ENCODE peak calls at places on chromosomes 12 and 14, in nine cellular contexts. P is pancreas; E is lung; I is IMR-90; J is Panc1; N is GM23338; T is CD8-positive, alpha-beta T cell; O is OCI-LY7; Y is esophagus muscularis mucosa. G is an unnamed sample. For H3K4me1, the result is how much of the 10 kb centered on the place peaks cover.

GRCh38 chr12:22919883-22920282 is 294.9 kb downstream of the ETNK1 start:
- DNase-seq in P (no peak), Y (no peak), I (no peak), E (no peak), O (no peak), T (no peak), J (no peak), N (no peak), G (no peak)

GRCh38 chr12:80966001-80966400 is 28.3 kb upstream of the LIN7A start:
- DNase-seq in N (peak), T (no peak), P (no peak), E (no peak), O (no peak), Y (no peak), I (no peak), J (no peak), G (no peak)

GRCh38 chr14:92726135-92726932 is 22.1 kb downstream of the LGMN start:
- DNase-seq in E (peak), I (peak), Y (no peak), O (no peak), P (peak), J (no peak), N (no peak), T (peak), G (peak)

GRCh38 chr12:53174881-53175491 is 5.5 kb upstream of the ZNF740 start:
- DNase-seq in Y (no peak), T (no peak), E (no peak), J (no peak), I (peak), O (peak), P (no peak), N (peak), G (peak)

GRCh38 chr12:105378821-105379400 is 48.4 kb downstream of the C12orf75 start:
- DNase-seq in E (no peak), P (no peak), J (no peak), N (no peak), T (no peak), Y (no peak), O (peak), I (no peak), G (no peak)

GRCh38 chr14:34436960-34437728 is 24.9 kb downstream of the SPTSSA start:
- DNase-seq in Y (no peak), N (no peak), J (no peak), T (no peak), I (no peak), P (no peak), E (no peak), O (no peak), G (no peak)

GRCh38 chr14:99382071-99382640 is 98.5 kb downstream of the SETD3 start:
- DNase-seq in I (no peak), Y (no peak), J (no peak), O (no peak), E (no peak), P (no peak), T (no peak), N (no peak), G (no peak)

GRCh38 chr14:31932675-31933074 is 144.4 kb upstream of the ARHGAP5 start:
- DNase-seq in N (peak), O (no peak), E (no peak), T (no peak), I (no peak), Y (no peak), P (no peak), J (no peak), G (no peak)

GRCh38 chr12:115343601-115344000 is 659.6 kb upstream of the TBX3 start:
- DNase-seq in T (no peak), O (no peak), N (no peak), J (no peak), I (no peak), E (no peak), P (no peak), Y (no peak), G (no peak)

GRCh38 chr12:110786012-110786411 is 43.3 kb upstream of the PPP1CC start:
- DNase-seq in T (no peak), E (no peak), Y (no peak), J (no peak), O (no peak), N (no peak), P (no peak), I (no peak), G (no peak)

GRCh38 chr14:94665121-94665520 is 52.9 kb downstream of the SERPINA3 start:
- DNase-seq in O (no peak), T (no peak), Y (no peak), I (peak), J (no peak), E (no peak), P (no peak), N (no peak), G (no peak)

GRCh38 chr14:89364316-89364715 is 52.7 kb downstream of the FOXN3 start:
- DNase-seq in N (no peak), J (no peak), Y (no peak), I (no peak), O (no peak), P (no peak), E (no peak), T (no peak), G (no peak)

GRCh38 chr12:54411398-54412241 is 7.4 kb downstream of the ITGA5 start:
- DNase-seq in Y (peak), P (no peak), E (peak), O (peak), T (peak), I (peak), N (peak), J (peak), G (peak)

GRCh38 chr12:112011685-112012084 is 1.3 kb downstream of the TMEM116 start:
- DNase-seq in Y (no peak), N (no peak), I (no peak), T (no peak), J (no peak), O (no peak), P (no peak), E (no peak), G (no peak)

GRCh38 chr14:88955470-88955869 is 131.0 kb downstream of the TTC8 start:
- DNase-seq in T (no peak), O (no peak), J (no peak), N (no peak), I (no peak), E (no peak), Y (no peak), P (no peak), G (no peak)

GRCh38 chr12:19808371-19808770 is 369.1 kb downstream of the AEBP2 start:
- DNase-seq in P (no peak), T (no peak), E (no peak), N (no peak), I (no peak), O (no peak), Y (no peak), J (no peak), G (no peak)

GRCh38 chr14:40058916-40059897 is 627.0 kb upstream of the FBXO33 start:
- DNase-seq in Y (no peak), N (no peak), E (no peak), I (no peak), J (no peak), P (no peak), T (no peak), O (no peak), G (no peak)

GRCh38 chr12:22803725-22804124 is 178.8 kb downstream of the ETNK1 start:
- DNase-seq in Y (no peak), N (peak), O (no peak), I (no peak), E (no peak), T (no peak), J (no peak), P (no peak), G (no peak)

GRCh38 chr12:12282761-12283160 is 15.9 kb upstream of the LRP6 start:
- DNase-seq in T (no peak), P (no peak), O (no peak), I (peak), J (no peak), Y (no peak), N (no peak), E (no peak), G (no peak)
- H3K27ac ChIP-seq in T (no peak), P (no peak), O (no peak), I (no peak), J (no peak), Y (no peak), N (no peak), E (no peak), G (peak)

DNA sequence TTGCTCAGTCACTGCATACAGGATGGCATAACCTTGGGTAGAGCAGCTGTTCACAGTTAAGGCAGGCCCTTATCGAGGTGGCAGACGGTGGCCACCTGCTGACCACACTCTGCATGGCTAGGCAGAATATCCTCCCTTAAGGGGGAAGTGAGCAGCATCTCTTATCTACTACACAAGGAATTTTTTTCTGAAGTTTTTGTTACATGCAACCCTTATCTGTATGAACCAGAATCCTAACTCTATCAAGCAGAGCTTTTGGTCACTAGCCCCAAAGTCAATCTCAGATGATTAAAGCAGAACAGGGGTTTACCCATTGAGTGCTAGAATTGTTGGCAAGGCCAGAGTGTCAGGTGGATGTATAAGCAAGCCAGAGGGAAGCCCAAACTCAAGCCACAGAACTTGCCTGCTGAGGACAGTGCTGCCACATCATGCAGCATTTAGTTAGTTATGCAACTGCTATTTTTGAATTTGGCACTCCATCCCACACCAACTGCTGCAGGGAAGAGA is 192.8 kb downstream of the TBX5 start:
- DNase-seq in N (no peak), I (no peak), O (no peak), J (no peak), P (no peak), E (no peak), Y (no peak), T (no peak), G (no peak)
- TF ChIP-seq CTCF in N (peak), I (no peak), O (no peak), J (peak), P (no peak), E (no peak), Y (no peak), T (no peak), G (no peak)

DNA sequence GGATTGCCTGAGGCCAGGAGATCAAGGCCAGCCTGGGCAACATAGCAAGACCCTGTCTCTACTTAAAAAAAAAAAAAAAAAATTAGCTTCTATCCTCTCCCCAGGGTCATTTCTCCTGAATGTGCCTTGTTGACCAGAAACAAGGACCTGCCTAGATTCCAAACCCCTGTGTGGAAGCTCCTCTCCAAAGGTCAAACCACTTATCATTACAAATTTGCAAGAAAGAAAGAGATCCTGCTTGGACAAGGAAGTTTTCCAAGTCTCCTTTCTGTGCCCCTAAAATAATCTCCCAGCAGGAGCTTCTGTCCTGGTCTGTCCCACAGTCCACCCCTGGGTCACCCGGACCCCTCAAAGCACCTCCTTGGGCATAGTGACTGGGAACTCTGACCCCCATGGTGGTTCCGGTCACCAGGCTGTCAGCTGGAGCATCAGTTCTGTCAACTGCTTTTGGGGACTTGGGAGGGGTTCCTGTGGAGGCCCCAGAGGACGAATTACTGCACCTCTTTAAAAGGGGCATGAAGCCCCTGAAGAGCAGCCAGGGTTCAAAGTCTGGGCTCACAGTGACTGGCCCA is 38.4 kb downstream of the ACTN1 start:
- DNase-seq in N (no peak), E (no peak), P (no peak), J (no peak), O (no peak), I (no peak), Y (no peak), T (no peak), G (no peak)
- H3K4me1 ChIP-seq in N (half or more), E (under half), P (half or more), J (half or more), O (under half), I (half or more), Y (half or more), T (half or more), G (half or more)

DNA sequence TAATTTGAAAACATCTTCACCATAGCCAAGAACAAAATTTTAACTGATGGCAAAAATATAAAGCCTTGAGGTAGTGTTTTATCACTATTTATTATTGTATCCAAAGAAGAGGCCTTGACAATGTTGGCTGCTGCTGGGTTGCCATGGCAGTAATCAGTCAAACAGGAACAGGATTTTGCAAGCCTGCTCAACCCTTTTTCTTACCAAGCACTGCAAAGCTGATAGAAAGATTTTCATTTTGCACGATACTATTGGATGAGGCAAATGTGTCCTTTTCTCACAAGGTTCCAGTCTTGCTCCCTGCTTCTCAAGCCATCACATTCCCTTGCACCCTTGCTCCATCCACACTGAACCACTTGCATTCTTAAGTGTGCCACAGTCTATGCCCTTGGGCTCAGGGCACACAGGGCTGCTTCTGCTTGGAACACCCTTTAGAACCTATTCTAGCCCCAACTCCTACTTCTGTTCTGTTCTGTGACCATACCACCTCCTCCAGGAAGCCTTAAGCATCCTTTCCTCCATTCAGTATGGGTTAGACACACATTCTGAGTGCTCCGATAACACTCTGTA is 76.5 kb upstream of the AMIGO2 start:
- DNase-seq in T (no peak), P (peak), I (peak), O (no peak), J (no peak), E (no peak), N (no peak), Y (no peak), G (no peak)
- H3K27ac ChIP-seq in T (no peak), P (peak), I (peak), O (no peak), J (no peak), E (peak), N (no peak), Y (no peak), G (peak)

DNA sequence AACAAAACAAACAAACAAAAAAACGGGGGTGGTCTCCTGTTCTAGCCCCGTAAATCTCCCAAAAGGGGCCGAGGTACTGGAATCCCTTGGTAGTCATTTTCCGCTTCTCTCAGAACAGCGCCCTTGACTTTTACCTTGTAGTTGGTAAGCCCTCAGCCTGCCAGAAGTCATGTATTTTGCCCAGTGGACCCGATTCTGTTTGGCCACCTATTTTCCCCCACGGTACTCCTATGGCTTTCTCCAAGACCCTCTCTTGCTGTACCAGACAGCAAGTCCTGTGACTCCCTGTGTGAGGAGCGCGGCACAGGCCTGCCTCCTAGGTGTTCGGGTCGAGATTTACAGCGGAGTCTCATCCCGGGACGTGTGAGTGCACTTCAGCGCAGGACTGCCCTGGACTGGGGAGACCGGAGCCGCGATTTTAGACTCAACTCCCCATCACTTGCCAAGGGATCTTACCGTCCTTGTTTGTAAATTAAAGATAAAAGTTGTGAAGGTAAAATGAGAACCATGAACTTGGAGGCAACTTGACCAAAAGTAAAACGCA is 1.1 kb upstream of the MBD6 start:
- DNase-seq in Y (no peak), I (peak), E (no peak), T (peak), N (peak), O (no peak), J (peak), P (no peak), G (no peak)
- TF ChIP-seq CTCF in Y (no peak), I (no peak), E (no peak), T (no peak), N (peak), O (peak), J (no peak), P (no peak), G (no peak)

GRCh38 chr12:107064243-107064642 is 29.1 kb downstream of the CRY1 start:
- DNase-seq in N (no peak), E (no peak), P (no peak), Y (no peak), I (no peak), O (no peak), J (no peak), T (no peak), G (no peak)
- H3K4me1 ChIP-seq in N (under half), E (under half), P (under half), Y (under half), I (under half), O (under half), J (under half), T (under half), G (under half)

GRCh38 chr12:144650-145284 is 69.2 kb downstream of the SLC6A12 start:
- DNase-seq in I (no peak), P (no peak), N (no peak), Y (no peak), O (no peak), E (no peak), T (no peak), J (no peak), G (no peak)

GRCh38 chr12:143964-144649 is 69.8 kb downstream of the SLC6A12 start:
- DNase-seq in O (no peak), E (no peak), I (no peak), Y (no peak), J (no peak), T (no peak), P (no peak), N (peak), G (no peak)

GRCh38 chr12:148676-149416 is 65.1 kb downstream of the SLC6A12 start:
- DNase-seq in I (no peak), P (no peak), J (no peak), T (no peak), N (no peak), Y (no peak), O (no peak), E (no peak), G (no peak)

GRCh38 chr12:147242-147641 is 66.7 kb downstream of the SLC6A12 start:
- DNase-seq in T (no peak), O (no peak), Y (no peak), I (no peak), E (no peak), J (no peak), P (no peak), N (no peak), G (no peak)

GRCh38 chr12:145369-145960 is 68.5 kb downstream of the SLC6A12 start:
- DNase-seq in J (no peak), P (no peak), I (no peak), E (no peak), O (no peak), T (no peak), N (no peak), Y (no peak), G (no peak)
- H3K27ac ChIP-seq in J (no peak), P (no peak), I (no peak), E (no peak), O (no peak), T (no peak), N (no peak), Y (no peak), G (no peak)

G was measured in ascending aorta.